ENCODE peak calls at places on chromosomes 2 and 18, in five cellular contexts. W is colonic mucosa, P is stomach, G is IMR-90, T is AG04450. X is an unnamed sample.

GRCh38 chr2:8935984-8936383 is 67.5 kb downstream of the MBOAT2 start:
- DNase-seq in W (no peak), P (no peak), G (no peak), T (no peak), X (no peak)

GRCh38 chr2:217950401-217950871 is 52.4 kb downstream of the TNS1 start:
- DNase-seq in W (no peak), P (peak; percentile 27), G (no peak), T (no peak), X (no peak)

GRCh38 chr2:182229288-182229687 is 197.5 kb downstream of the PDE1A start:
- DNase-seq in W (no peak), P (no peak), G (peak; percentile 64), T (no peak), X (no peak)

GRCh38 chr2:226115102-226115831 is 684.4 kb downstream of the IRS1 start:
- DNase-seq in W (no peak), P (no peak), G (peak; percentile 99), T (peak; percentile 92), X (no peak)

GRCh38 chr18:79567481-79568147 is 112.0 kb upstream of the CTDP1 start:
- DNase-seq in W (no peak), P (no peak), G (peak; percentile 98), T (peak; percentile 87), X (no peak)

GRCh38 chr2:145022021-145022670 is 502.2 kb upstream of the ZEB2 start:
- DNase-seq in W (no peak), P (no peak), G (peak; percentile 28), T (no peak), X (no peak)

GRCh38 chr2:207847807-207848544 is 78.3 kb upstream of the FZD5 start:
- DNase-seq in W (peak; percentile 83), P (peak; percentile 86), G (peak; percentile 32), T (no peak), X (peak; percentile 75)

GRCh38 chr2:9769171-9770005 is 73.9 kb upstream of the TAF1B start:
- DNase-seq in W (no peak), P (no peak), G (peak; percentile 29), T (no peak), X (no peak)

GRCh38 chr2:41791523-41791922 is 256.3 kb upstream of the PKDCC start:
- DNase-seq in W (peak; percentile 22), P (no peak), G (peak; percentile 41), T (no peak), X (no peak)

GRCh38 chr18:75607701-75608100 is 180.2 kb upstream of the SMIM21 start:
- DNase-seq in W (no peak), P (no peak), G (no peak), T (no peak), X (no peak)

GRCh38 chr2:15943378-15943851 is 3.1 kb downstream of the MYCN start:
- DNase-seq in W (peak; percentile 37), P (peak; percentile 47), G (no peak), T (no peak), X (peak; percentile 18)

GRCh38 chr2:160363961-160364733 is 129.5 kb downstream of the RBMS1 start:
- DNase-seq in W (no peak), P (no peak), G (peak; percentile 48), T (no peak), X (no peak)

GRCh38 chr18:23307567-23308295 is 145.4 kb upstream of the RIOK3 start:
- DNase-seq in W (no peak), P (no peak), G (peak; percentile 58), T (no peak), X (no peak)

GRCh38 chr2:42843611-42844010 is 51.2 kb upstream of the HAAO start:
- DNase-seq in W (no peak), P (no peak), G (no peak), T (no peak), X (no peak)

GRCh38 chr2:203763425-203764272 is 57.2 kb downstream of the CD28 start:
- DNase-seq in W (no peak), P (no peak), G (no peak), T (no peak), X (no peak)

GRCh38 chr2:72176281-72176680 is 28.6 kb upstream of the CYP26B1 start:
- DNase-seq in W (no peak), P (no peak), G (no peak), T (no peak), X (no peak)

GRCh38 chr2:234245945-234246344 is 195.4 kb downstream of the SPP2 start:
- DNase-seq in W (no peak), P (no peak), G (peak; percentile 96), T (peak; percentile 68), X (no peak)

GRCh38 chr2:237494066-237494465 is 7.0 kb downstream of the MLPH start:
- DNase-seq in W (no peak), P (no peak), G (no peak), T (no peak), X (no peak)

GRCh38 chr2:215431778-215432758 is 3.8 kb downstream of the FN1 start:
- DNase-seq in W (no peak), P (no peak), G (no peak), T (no peak), X (no peak)

GRCh38 chr18:50154420-50154819 is 40.5 kb downstream of the MYO5B start:
- DNase-seq in W (no peak), P (no peak), G (no peak), T (no peak), X (no peak)

GRCh38 chr18:323253-323622 is 55.4 kb upstream of the THOC1 start:
- DNase-seq in W (no peak), P (no peak), G (peak; percentile 38), T (no peak), X (no peak)

GRCh38 chr2:61632276-61633169 is 94.4 kb upstream of the XPO1 start:
- DNase-seq in W (peak; percentile 20), P (no peak), G (no peak), T (no peak), X (no peak)

GRCh38 chr2:17558053-17558452 is 17.6 kb downstream of the VSNL1 start:
- DNase-seq in W (no peak), P (no peak), G (no peak), T (no peak), X (no peak)

DNA sequence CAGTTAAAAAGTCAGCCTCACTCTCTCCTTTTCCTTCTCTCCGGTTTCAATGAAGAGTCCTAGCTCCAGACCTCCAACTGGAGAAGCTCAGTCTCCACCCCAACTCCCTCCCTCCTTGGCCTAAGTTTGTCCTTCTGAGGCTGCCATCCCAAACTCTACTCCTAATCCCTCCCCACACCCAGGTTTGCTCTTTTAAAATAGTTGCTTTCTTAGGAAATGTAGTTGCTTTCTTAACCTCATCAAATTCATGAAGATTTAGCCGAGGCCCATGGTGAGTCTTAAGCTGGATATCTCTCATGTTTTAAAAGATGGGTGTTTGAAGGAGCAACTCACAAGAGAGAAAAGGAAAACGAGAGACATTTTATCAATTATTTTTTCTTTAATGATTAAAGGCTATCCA is 937 bp upstream of the LANCL1 start:
- DNase-seq in W (no peak), P (no peak), G (peak; percentile 64), T (peak; percentile 23), X (no peak)
- H3K27ac ChIP-seq in W (no peak overlapping the region), P (peak overlapping the region; percentile 88), G (no peak overlapping the region), T (no peak overlapping the region), X (no peak overlapping the region)

GRCh38 chr2:173785813-173786212 is 179.4 kb downstream of the SP3 start:
- DNase-seq in W (no peak), P (no peak), G (no peak), T (no peak), X (no peak)

GRCh38 chr2:173782681-173783080 is 182.5 kb downstream of the SP3 start:
- DNase-seq in W (no peak), P (no peak), G (no peak), T (no peak), X (no peak)
- TF ChIP-seq CTCF in W (no peak), P (no peak), G (no peak), T (no peak), X (no peak)

GRCh38 chr2:120453635-120453998 is 107.7 kb downstream of the INHBB start:
- DNase-seq in W (no peak), P (no peak), G (peak; percentile 71), T (no peak), X (no peak)
- H3K27me3 ChIP-seq in W (no peaks in the 10 kb centered on the region), P (no peaks in the 10 kb centered on the region), G (peaks cover 4% of the 10 kb centered on the region), T (peaks cover 9% of the 10 kb centered on the region), X (no peaks in the 10 kb centered on the region)

GRCh38 chr2:29130295-29130694 is 15.1 kb downstream of the CLIP4 start:
- DNase-seq in W (no peak), P (no peak), G (peak; percentile 91), T (no peak), X (no peak)
- H3K27ac ChIP-seq in W (no peak overlapping the region), P (peak overlapping the region; percentile 57), G (peak overlapping the region; percentile 98), T (peak overlapping the region; percentile 97), X (peak overlapping the region; percentile 9)

GRCh38 chr2:10910625-10911024 is 1.1 kb upstream of the KCNF1 start:
- DNase-seq in W (no peak), P (no peak), G (no peak), T (no peak), X (no peak)

GRCh38 chr2:10909996-10910341 is 1.8 kb upstream of the KCNF1 start:
- DNase-seq in W (no peak), P (no peak), G (no peak), T (no peak), X (no peak)

GRCh38 chr2:10912796-10913445 is 1.2 kb downstream of the KCNF1 start:
- DNase-seq in W (no peak), P (no peak), G (no peak), T (no peak), X (no peak)

GRCh38 chr2:10912076-10912731 is 470 bp downstream of the KCNF1 start:
- DNase-seq in W (no peak), P (no peak), G (no peak), T (no peak), X (no peak)

GRCh38 chr2:10911291-10912075 is at the start of gene KCNF1:
- DNase-seq in W (peak; percentile 32), P (no peak), G (peak; percentile 65), T (no peak), X (no peak)
- TF ChIP-seq CTCF in W (no peak), P (no peak), G (peak; percentile 46), T (peak; percentile 40), X (no peak)

GRCh38 chr2:205763708-205764501 is 81.6 kb downstream of the NRP2 start:
- DNase-seq in W (peak; percentile 74), P (peak; percentile 50), G (peak; percentile 63), T (peak; percentile 46), X (peak; percentile 72)
- H3K27me3 ChIP-seq in W (no peaks in the 10 kb centered on the region), P (no peaks in the 10 kb centered on the region), G (no peaks in the 10 kb centered on the region), T (no peaks in the 10 kb centered on the region), X (no peaks in the 10 kb centered on the region)